ENCODE peak calls at places on chromosomes 6 and 20, in four cellular contexts. T, S, W and C are unnamed samples.

GRCh38 chr6:129671442-129672344 is 38.3 kb downstream of the ARHGAP18 start:
- DNase-seq in W (no peak), S (no peak), T (peak), C (no peak)

GRCh38 chr6:54019860-54020259 is 91.4 kb upstream of the MLIP start:
- DNase-seq in W (no peak), S (no peak), T (no peak), C (no peak)

GRCh38 chr6:169162968-169163903 is 90.4 kb downstream of the THBS2 start:
- DNase-seq in W (peak), S (peak), T (no peak), C (no peak)

GRCh38 chr20:34995696-34996095 is 40.0 kb downstream of the MYH7B start:
- DNase-seq in W (no peak), S (no peak), T (no peak), C (no peak)

GRCh38 chr20:44887466-44887865 is 2.0 kb downstream of the YWHAB start:
- DNase-seq in S (no peak), W (no peak), T (no peak), C (no peak)

GRCh38 chr6:4316867-4317400 is 181.6 kb upstream of the ECI2 start:
- DNase-seq in S (peak), T (peak), W (peak), C (no peak)

GRCh38 chr20:5658897-5659296 is 91.3 kb upstream of the SHLD1 start:
- DNase-seq in T (peak), S (peak), W (peak), C (no peak)

GRCh38 chr6:157283330-157283898 is 39.9 kb downstream of the TMEM242 start:
- DNase-seq in T (no peak), S (no peak), W (no peak), C (no peak)

GRCh38 chr20:54212226-54212625 is 4.3 kb downstream of the PFDN4 start:
- DNase-seq in T (no peak), W (peak), S (no peak), C (no peak)

GRCh38 chr6:115396112-115396906 is 664.4 kb downstream of the FRK start:
- DNase-seq in T (no peak), S (no peak), W (no peak), C (no peak)

GRCh38 chr6:77630019-77630418 is 22.8 kb upstream of the MEI4 start:
- DNase-seq in W (no peak), S (no peak), T (no peak), C (no peak)

GRCh38 chr20:41055679-41056078 is 27.1 kb downstream of the TOP1 start:
- DNase-seq in W (peak), T (no peak), S (no peak), C (no peak)

GRCh38 chr6:112150363-112150762 is 63.0 kb downstream of the FAM229B start:
- DNase-seq in S (no peak), W (peak), T (peak), C (no peak)

GRCh38 chr6:30494275-30494990 is 5.1 kb downstream of the HLA-E start:
- DNase-seq in T (no peak), S (no peak), W (no peak), C (no peak)

GRCh38 chr6:118672678-118673077 is 21.3 kb upstream of the CEP85L start:
- DNase-seq in S (no peak), T (no peak), W (no peak), C (no peak)